ENCODE peak calls at places on chromosomes 13 and 19, in five cellular contexts. M is mammary epithelial cell, T is heart left ventricle, S is uterus, Z is suprapubic skin. H is an unnamed sample.

GRCh38 chr19:39737351-39737750 is 478 bp downstream of the CLC start:
- DNase-seq in M (no peak), T (no peak), S (no peak), Z (no peak), H (no peak)

GRCh38 chr19:56476671-56477428 is at the start of gene ZNF667:
- DNase-seq in M (peak), T (no peak), S (no peak), Z (no peak), H (no peak)

GRCh38 chr13:100588350-100589177 is at the start of gene GGACT:
- DNase-seq in M (peak), T (peak), S (peak), Z (peak), H (peak)

GRCh38 chr19:50669319-50670101 is 20.3 kb downstream of the C19orf81 start:
- DNase-seq in M (no peak), T (no peak), S (no peak), Z (no peak), H (peak)

GRCh38 chr19:7360393-7360984 is 11.8 kb downstream of the ARHGEF18 start:
- DNase-seq in M (no peak), T (no peak), S (peak), Z (no peak), H (no peak)

GRCh38 chr19:14434543-14435319 is 1.6 kb downstream of the PKN1 start:
- DNase-seq in M (peak), T (peak), S (peak), Z (no peak), H (peak)

GRCh38 chr19:3034845-3035541 is 5.9 kb upstream of the TLE2 start:
- DNase-seq in M (peak), T (peak), S (peak), Z (no peak), H (no peak)

GRCh38 chr19:53558404-53558803 is 20.5 kb downstream of the ZNF331 start:
- DNase-seq in M (no peak), T (no peak), S (no peak), Z (no peak), H (no peak)

GRCh38 chr19:30326076-30326710 is 46.0 kb upstream of the ZNF536 start:
- DNase-seq in M (no peak), T (peak), S (no peak), Z (peak), H (no peak)

GRCh38 chr13:110017379-110017778 is 231.0 kb upstream of the IRS2 start:
- DNase-seq in M (peak), T (no peak), S (no peak), Z (no peak), H (peak)

GRCh38 chr13:74574964-74575728 is 440.9 kb upstream of the KLF12 start:
- DNase-seq in M (no peak), T (no peak), S (no peak), Z (no peak), H (no peak)

GRCh38 chr13:78015782-78016181 is 97.2 kb upstream of the EDNRB start:
- DNase-seq in M (no peak), T (no peak), S (no peak), Z (no peak), H (no peak)

GRCh38 chr19:16851031-16851712 is 22.0 kb downstream of the SIN3B start:
- DNase-seq in M (no peak), T (no peak), S (no peak), Z (no peak), H (no peak)

GRCh38 chr19:44617481-44617880 is 4.1 kb downstream of the IGSF23 start:
- DNase-seq in M (no peak), T (no peak), S (no peak), Z (no peak), H (no peak)

GRCh38 chr13:21673592-21674270 is 2.9 kb downstream of the FGF9 start:
- DNase-seq in M (peak), T (peak), S (no peak), Z (no peak), H (peak)

GRCh38 chr19:11168568-11168967 is 13.0 kb upstream of the SPC24 start:
- DNase-seq in M (peak), T (no peak), S (no peak), Z (no peak), H (peak)

GRCh38 chr19:18401580-18402112 is 4.2 kb upstream of the LRRC25 start:
- DNase-seq in M (peak), T (peak), S (no peak), Z (no peak), H (no peak)

GRCh38 chr13:103403814-103404213 is 337.6 kb upstream of the SLC10A2 start:
- DNase-seq in M (no peak), T (no peak), S (no peak), Z (no peak), H (no peak)

GRCh38 chr19:5631511-5632240 is 8.8 kb downstream of the SAFB start:
- DNase-seq in M (no peak), T (no peak), S (peak), Z (no peak), H (no peak)

GRCh38 chr13:102020611-102021216 is 381.1 kb downstream of the FGF14 start:
- DNase-seq in M (peak), T (no peak), S (no peak), Z (no peak), H (no peak)

GRCh38 chr19:16942583-16942982 is 53.8 kb downstream of the F2RL3 start:
- DNase-seq in M (no peak), T (no peak), S (no peak), Z (peak), H (no peak)

GRCh38 chr13:19658192-19658591 is 24.7 kb downstream of the MPHOSPH8 start:
- DNase-seq in M (no peak), T (no peak), S (no peak), Z (no peak), H (no peak)

GRCh38 chr19:55116232-55117062 is 990 bp downstream of the PPP1R12C start:
- DNase-seq in M (peak), T (peak), S (peak), Z (no peak), H (peak)

GRCh38 chr19:1384085-1384462 is 367 bp downstream of the NDUFS7 start:
- DNase-seq in M (no peak), T (no peak), S (no peak), Z (no peak), H (no peak)

GRCh38 chr19:1379961-1380489 is 3.7 kb upstream of the NDUFS7 start:
- DNase-seq in M (no peak), T (no peak), S (no peak), Z (no peak), H (no peak)

GRCh38 chr19:1383311-1384084 is at the start of gene NDUFS7:
- DNase-seq in M (peak), T (peak), S (peak), Z (peak), H (peak)

GRCh38 chr19:1383014-1383310 is 745 bp upstream of the NDUFS7 start:
- DNase-seq in M (no peak), T (no peak), S (no peak), Z (no peak), H (no peak)

DNA sequence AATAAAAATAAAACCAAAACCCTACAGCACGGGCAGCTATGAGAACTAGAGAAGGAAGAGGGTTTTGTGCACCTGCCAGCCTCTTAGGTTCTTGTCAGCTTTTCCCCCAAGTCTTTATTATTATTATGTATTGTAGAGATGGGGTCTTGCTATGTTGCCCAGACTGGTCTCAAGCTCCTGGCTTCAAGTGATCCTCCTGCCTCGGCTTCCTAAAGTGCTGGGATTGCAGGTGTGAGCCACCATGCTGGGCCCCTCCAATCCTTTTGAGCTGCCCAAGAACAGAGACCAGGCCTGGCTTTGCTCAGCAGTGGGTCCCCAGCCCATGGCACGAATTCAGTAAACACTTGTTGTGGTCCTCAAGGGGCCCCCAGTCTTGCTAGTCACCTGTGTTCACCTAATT is 1.5 kb upstream of the NDUFS7 start:
- DNase-seq in M (no peak), T (no peak), S (no peak), Z (no peak), H (no peak)
- TF ChIP-seq CTCF in M (no peak), T (no peak), S (no peak), Z (no peak), H (no peak)

DNA sequence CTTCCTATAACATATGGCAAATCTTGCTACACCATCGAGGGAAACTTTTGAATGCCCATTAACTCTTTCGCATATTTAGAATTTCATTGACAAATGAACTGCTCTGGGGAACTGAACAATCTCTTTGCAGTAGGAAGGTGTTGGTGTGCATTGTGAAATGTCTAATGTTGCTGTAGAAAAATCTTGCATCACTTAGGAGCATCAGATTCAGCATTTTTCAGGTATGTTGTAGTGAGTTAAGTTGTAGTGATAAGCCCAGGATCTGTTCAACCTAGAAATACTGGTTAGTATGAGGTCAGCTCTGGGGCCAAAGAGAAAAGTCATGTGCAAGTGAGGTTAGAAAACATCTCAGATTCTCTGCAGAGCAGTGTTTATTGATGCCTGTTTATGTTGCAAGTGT is 4.1 kb downstream of the FRY start:
- DNase-seq in M (no peak), T (no peak), S (no peak), Z (no peak), H (no peak)
- H3K27ac ChIP-seq in M (no peak), T (no peak), S (no peak), Z (no peak), H (no peak)

GRCh38 chr13:31161583-31162150 is at the start of gene HSPH1:
- DNase-seq in M (peak), T (peak), S (peak), Z (peak), H (peak)
- TF ChIP-seq CTCF in M (no peak), T (no peak), S (peak), Z (no peak), H (peak)

GRCh38 chr13:29703421-29703820 is 107.9 kb upstream of the SLC7A1 start:
- DNase-seq in M (no peak), T (no peak), S (no peak), Z (no peak), H (no peak)
- H3K27ac ChIP-seq in M (no peak), T (no peak), S (no peak), Z (no peak), H (peak)